ENCODE peak calls at places on chromosome 1, in five cellular contexts. One of them, this sample, is unnamed. For H3K9me3, the result is how much of the 10 kb centered on the place peaks cover.

GRCh38 chr1:68191717-68192116 is 40.6 kb downstream of the WLS start:
- DNase-seq in cardiac muscle cell: no peak
- DNase-seq in small intestine: no peak
- DNase-seq in neural progenitor cell: no peak
- DNase-seq in A673: no peak
- DNase-seq in this sample: no peak

GRCh38 chr1:215064327-215064726 is 18.2 kb upstream of the KCNK2 start:
- DNase-seq in cardiac muscle cell: no peak
- DNase-seq in small intestine: no peak
- DNase-seq in neural progenitor cell: no peak
- DNase-seq in A673: no peak
- DNase-seq in this sample: no peak

GRCh38 chr1:195733826-195734225 is 874.4 kb downstream of the KCNT2 start:
- DNase-seq in cardiac muscle cell: no peak
- DNase-seq in small intestine: peak
- DNase-seq in neural progenitor cell: peak
- DNase-seq in A673: peak
- DNase-seq in this sample: peak

GRCh38 chr1:215830221-215830620 is 263.1 kb downstream of the KCTD3 start:
- DNase-seq in cardiac muscle cell: peak
- DNase-seq in small intestine: no peak
- DNase-seq in neural progenitor cell: no peak
- DNase-seq in A673: no peak
- DNase-seq in this sample: no peak

GRCh38 chr1:30899577-30900389 is 8.8 kb downstream of the SDC3 start:
- DNase-seq in cardiac muscle cell: no peak
- DNase-seq in small intestine: no peak
- DNase-seq in neural progenitor cell: no peak
- DNase-seq in A673: no peak
- DNase-seq in this sample: no peak

GRCh38 chr1:18691648-18692047 is 61.0 kb downstream of the PAX7 start:
- DNase-seq in cardiac muscle cell: no peak
- DNase-seq in small intestine: no peak
- DNase-seq in neural progenitor cell: no peak
- DNase-seq in A673: no peak
- DNase-seq in this sample: no peak

GRCh38 chr1:233982827-233983518 is 78.5 kb downstream of the SLC35F3 start:
- DNase-seq in cardiac muscle cell: no peak
- DNase-seq in small intestine: no peak
- DNase-seq in neural progenitor cell: no peak
- DNase-seq in A673: no peak
- DNase-seq in this sample: no peak

GRCh38 chr1:27127419-27127818 is 27.5 kb downstream of the SLC9A1 start:
- DNase-seq in cardiac muscle cell: no peak
- DNase-seq in small intestine: no peak
- DNase-seq in neural progenitor cell: peak
- DNase-seq in A673: no peak
- DNase-seq in this sample: no peak

GRCh38 chr1:178919581-178919980 is 48.7 kb upstream of the ANGPTL1 start:
- DNase-seq in cardiac muscle cell: no peak
- DNase-seq in small intestine: no peak
- DNase-seq in neural progenitor cell: no peak
- DNase-seq in A673: no peak
- DNase-seq in this sample: no peak

GRCh38 chr1:62962794-62963776 is 179.2 kb downstream of the ATG4C start:
- DNase-seq in cardiac muscle cell: peak
- DNase-seq in small intestine: peak
- DNase-seq in neural progenitor cell: peak
- DNase-seq in A673: peak
- DNase-seq in this sample: peak

GRCh38 chr1:198629610-198630009 is 9.2 kb upstream of the PTPRC start:
- DNase-seq in cardiac muscle cell: no peak
- DNase-seq in small intestine: no peak
- DNase-seq in neural progenitor cell: no peak
- DNase-seq in A673: no peak
- DNase-seq in this sample: no peak

GRCh38 chr1:180155202-180155682 is 573 bp downstream of the QSOX1 start:
- DNase-seq in cardiac muscle cell: no peak
- DNase-seq in small intestine: peak
- DNase-seq in neural progenitor cell: peak
- DNase-seq in A673: peak
- DNase-seq in this sample: peak

GRCh38 chr1:27122652-27123051 is 32.3 kb downstream of the SLC9A1 start:
- DNase-seq in cardiac muscle cell: peak
- DNase-seq in small intestine: peak
- DNase-seq in neural progenitor cell: no peak
- DNase-seq in A673: peak
- DNase-seq in this sample: peak

GRCh38 chr1:64933296-64934070 is 32.9 kb downstream of the JAK1 start:
- DNase-seq in cardiac muscle cell: peak
- DNase-seq in small intestine: no peak
- DNase-seq in neural progenitor cell: no peak
- DNase-seq in A673: peak
- DNase-seq in this sample: no peak

GRCh38 chr1:208190784-208191183 is 53.4 kb downstream of the PLXNA2 start:
- DNase-seq in cardiac muscle cell: no peak
- DNase-seq in small intestine: no peak
- DNase-seq in neural progenitor cell: no peak
- DNase-seq in A673: no peak
- DNase-seq in this sample: no peak

GRCh38 chr1:107739651-107740050 is 225.3 kb downstream of the VAV3 start:
- DNase-seq in cardiac muscle cell: no peak
- DNase-seq in small intestine: no peak
- DNase-seq in neural progenitor cell: no peak
- DNase-seq in A673: no peak
- DNase-seq in this sample: no peak

GRCh38 chr1:54401799-54402198 is 4.4 kb downstream of the SSBP3 start:
- DNase-seq in cardiac muscle cell: no peak
- DNase-seq in small intestine: no peak
- DNase-seq in neural progenitor cell: no peak
- DNase-seq in A673: no peak
- DNase-seq in this sample: no peak

GRCh38 chr1:1307261-1307907 is 346 bp downstream of the ACAP3 start:
- DNase-seq in cardiac muscle cell: no peak
- DNase-seq in small intestine: peak
- DNase-seq in neural progenitor cell: peak
- DNase-seq in A673: no peak
- DNase-seq in this sample: peak

GRCh38 chr1:152440635-152441471 is 26.8 kb upstream of the CRNN start:
- DNase-seq in cardiac muscle cell: peak
- DNase-seq in small intestine: peak
- DNase-seq in neural progenitor cell: peak
- DNase-seq in A673: peak
- DNase-seq in this sample: peak

GRCh38 chr1:72037745-72038343 is 244.5 kb downstream of the NEGR1 start:
- DNase-seq in cardiac muscle cell: peak
- DNase-seq in small intestine: peak
- DNase-seq in neural progenitor cell: peak
- DNase-seq in A673: peak
- DNase-seq in this sample: peak

GRCh38 chr1:119626841-119627240 is 21.2 kb downstream of the ZNF697 start:
- DNase-seq in cardiac muscle cell: peak
- DNase-seq in small intestine: no peak
- DNase-seq in neural progenitor cell: no peak
- DNase-seq in A673: peak
- DNase-seq in this sample: no peak

GRCh38 chr1:42170779-42171621 is 6.5 kb upstream of the GUCA2A start:
- DNase-seq in cardiac muscle cell: no peak
- DNase-seq in small intestine: no peak
- DNase-seq in neural progenitor cell: no peak
- DNase-seq in A673: no peak
- DNase-seq in this sample: no peak

GRCh38 chr1:54398963-54399528 is 7.1 kb downstream of the SSBP3 start:
- DNase-seq in cardiac muscle cell: no peak
- DNase-seq in small intestine: no peak
- DNase-seq in neural progenitor cell: no peak
- DNase-seq in A673: no peak
- DNase-seq in this sample: no peak

GRCh38 chr1:13702425-13703127 is 2.6 kb downstream of the PRDM2 start:
- DNase-seq in cardiac muscle cell: no peak
- DNase-seq in small intestine: no peak
- DNase-seq in neural progenitor cell: no peak
- DNase-seq in A673: no peak
- DNase-seq in this sample: no peak

GRCh38 chr1:94705755-94706154 is 114.4 kb upstream of the SLC44A3 start:
- DNase-seq in cardiac muscle cell: peak
- DNase-seq in small intestine: no peak
- DNase-seq in neural progenitor cell: no peak
- DNase-seq in A673: no peak
- DNase-seq in this sample: no peak

GRCh38 chr1:52288286-52288685 is 77.7 kb downstream of the CC2D1B start:
- DNase-seq in cardiac muscle cell: peak
- DNase-seq in small intestine: no peak
- DNase-seq in neural progenitor cell: no peak
- DNase-seq in A673: peak
- DNase-seq in this sample: no peak

GRCh38 chr1:223363856-223364684 is at the start of gene SUSD4:
- DNase-seq in cardiac muscle cell: no peak
- DNase-seq in small intestine: peak
- DNase-seq in neural progenitor cell: peak
- DNase-seq in A673: peak
- DNase-seq in this sample: peak

GRCh38 chr1:36248250-36248894 is 24.1 kb downstream of the THRAP3 start:
- DNase-seq in cardiac muscle cell: peak
- DNase-seq in small intestine: peak
- DNase-seq in neural progenitor cell: no peak
- DNase-seq in A673: no peak
- DNase-seq in this sample: peak

GRCh38 chr1:6234502-6235295 is 1.1 kb downstream of the ICMT start:
- DNase-seq in cardiac muscle cell: no peak
- DNase-seq in small intestine: no peak
- DNase-seq in neural progenitor cell: no peak
- DNase-seq in A673: no peak
- DNase-seq in this sample: no peak

GRCh38 chr1:14842891-14843290 is 244.4 kb downstream of the KAZN start:
- DNase-seq in cardiac muscle cell: no peak
- DNase-seq in small intestine: no peak
- DNase-seq in neural progenitor cell: no peak
- DNase-seq in A673: no peak
- DNase-seq in this sample: no peak

GRCh38 chr1:55828031-55828430 is 612.9 kb upstream of the USP24 start:
- DNase-seq in cardiac muscle cell: no peak
- DNase-seq in small intestine: no peak
- DNase-seq in neural progenitor cell: no peak
- DNase-seq in A673: no peak
- DNase-seq in this sample: no peak
- H3K9me3 ChIP-seq in cardiac muscle cell: under half
- H3K9me3 ChIP-seq in small intestine: under half
- H3K9me3 ChIP-seq in neural progenitor cell: under half
- H3K9me3 ChIP-seq in A673: under half
- H3K9me3 ChIP-seq in this sample: under half

GRCh38 chr1:80837066-80837465 is 963.7 kb upstream of the ADGRL2 start:
- DNase-seq in cardiac muscle cell: no peak
- DNase-seq in small intestine: no peak
- DNase-seq in neural progenitor cell: no peak
- DNase-seq in A673: no peak
- DNase-seq in this sample: no peak
- H3K9me3 ChIP-seq in cardiac muscle cell: under half
- H3K9me3 ChIP-seq in small intestine: under half
- H3K9me3 ChIP-seq in neural progenitor cell: under half
- H3K9me3 ChIP-seq in A673: under half
- H3K9me3 ChIP-seq in this sample: under half

GRCh38 chr1:4868521-4868920 is 214.1 kb downstream of the AJAP1 start:
- DNase-seq in cardiac muscle cell: no peak
- DNase-seq in small intestine: no peak
- DNase-seq in neural progenitor cell: no peak
- DNase-seq in A673: no peak
- DNase-seq in this sample: no peak
- H3K9me3 ChIP-seq in cardiac muscle cell: under half
- H3K9me3 ChIP-seq in small intestine: under half
- H3K9me3 ChIP-seq in neural progenitor cell: under half
- H3K9me3 ChIP-seq in A673: under half
- H3K9me3 ChIP-seq in this sample: under half

GRCh38 chr1:2930016-2930815 is 91.1 kb upstream of the ACTRT2 start:
- DNase-seq in cardiac muscle cell: no peak
- DNase-seq in small intestine: no peak
- DNase-seq in neural progenitor cell: no peak
- DNase-seq in A673: no peak
- DNase-seq in this sample: no peak
- H3K9me3 ChIP-seq in cardiac muscle cell: under half
- H3K9me3 ChIP-seq in small intestine: under half
- H3K9me3 ChIP-seq in neural progenitor cell: under half
- H3K9me3 ChIP-seq in A673: under half
- H3K9me3 ChIP-seq in this sample: under half

GRCh38 chr1:185585770-185586169 is 148.4 kb upstream of the HMCN1 start:
- DNase-seq in cardiac muscle cell: no peak
- DNase-seq in small intestine: peak
- DNase-seq in neural progenitor cell: no peak
- DNase-seq in A673: no peak
- DNase-seq in this sample: peak

GRCh38 chr1:185581961-185582725 is 152.0 kb upstream of the HMCN1 start:
- DNase-seq in cardiac muscle cell: no peak
- DNase-seq in small intestine: no peak
- DNase-seq in neural progenitor cell: no peak
- DNase-seq in A673: no peak
- DNase-seq in this sample: no peak

GRCh38 chr1:185578293-185578692 is 155.9 kb upstream of the HMCN1 start:
- DNase-seq in cardiac muscle cell: no peak
- DNase-seq in small intestine: no peak
- DNase-seq in neural progenitor cell: no peak
- DNase-seq in A673: no peak
- DNase-seq in this sample: no peak

DNA sequence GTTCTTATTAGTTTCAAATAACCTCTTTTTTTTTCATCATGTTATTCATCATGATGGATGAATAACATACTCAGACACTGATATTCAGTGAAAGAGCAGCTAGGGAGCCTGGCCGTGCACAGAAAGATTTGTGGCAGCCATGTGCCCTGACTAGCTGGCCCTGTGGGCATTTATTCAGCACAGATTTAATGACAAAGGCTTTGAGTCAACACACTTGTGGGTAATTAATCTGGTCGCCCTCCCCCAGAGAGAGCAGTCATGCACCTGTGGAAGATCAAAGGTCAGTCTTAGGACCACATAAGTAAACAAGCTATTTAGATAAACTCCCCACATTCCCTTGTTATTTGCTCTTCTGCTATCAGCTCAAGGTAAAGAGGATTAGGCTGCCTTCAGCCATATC is 153.2 kb upstream of the HMCN1 start:
- DNase-seq in cardiac muscle cell: no peak
- DNase-seq in small intestine: no peak
- DNase-seq in neural progenitor cell: no peak
- DNase-seq in A673: no peak
- DNase-seq in this sample: no peak
- H3K9me3 ChIP-seq in cardiac muscle cell: under half
- H3K9me3 ChIP-seq in small intestine: under half
- H3K9me3 ChIP-seq in neural progenitor cell: under half
- H3K9me3 ChIP-seq in A673: under half
- H3K9me3 ChIP-seq in this sample: under half

GRCh38 chr1:4284976-4285375 is 369.4 kb upstream of the AJAP1 start:
- DNase-seq in cardiac muscle cell: no peak
- DNase-seq in small intestine: no peak
- DNase-seq in neural progenitor cell: no peak
- DNase-seq in A673: no peak
- DNase-seq in this sample: no peak
- H3K9me3 ChIP-seq in cardiac muscle cell: under half
- H3K9me3 ChIP-seq in small intestine: under half
- H3K9me3 ChIP-seq in neural progenitor cell: under half
- H3K9me3 ChIP-seq in A673: under half
- H3K9me3 ChIP-seq in this sample: under half

GRCh38 chr1:248695451-248696132 is 7.0 kb downstream of the OR14I1 start:
- DNase-seq in cardiac muscle cell: no peak
- DNase-seq in small intestine: no peak
- DNase-seq in neural progenitor cell: no peak
- DNase-seq in A673: no peak
- DNase-seq in this sample: no peak
- H3K9me3 ChIP-seq in cardiac muscle cell: under half
- H3K9me3 ChIP-seq in small intestine: under half
- H3K9me3 ChIP-seq in neural progenitor cell: under half
- H3K9me3 ChIP-seq in A673: under half
- H3K9me3 ChIP-seq in this sample: under half